ENCODE peak calls at places on chromosomes 6 and 20, in four cellular contexts. U, M, D and E are unnamed samples.
A peak's percentile ranks its signal among the peaks of the same experiment; 100 is the strongest.

GRCh38 chr6:164414695-164415094 is 894.7 kb downstream of the C6orf118 start:
- DNase-seq in D (no peak), U (no peak), M (no peak), E (no peak)

GRCh38 chr6:28267695-28268059 is 734 bp downstream of the ZSCAN26 start:
- DNase-seq in U (no peak), D (no peak), M (no peak), E (no peak)

GRCh38 chr6:7463785-7464184 is 74.2 kb downstream of the RIOK1 start:
- DNase-seq in U (no peak), D (peak; percentile 43), M (peak; percentile 68), E (no peak)

GRCh38 chr6:26030716-26031115 is 56.5 kb upstream of the HFE start:
- DNase-seq in D (no peak), U (no peak), M (no peak), E (no peak)

GRCh38 chr6:135438907-135439535 is 58.5 kb downstream of the AHI1 start:
- DNase-seq in D (no peak), M (no peak), U (no peak), E (no peak)

GRCh38 chr6:70842541-70842940 is 114.3 kb downstream of the B3GAT2 start:
- DNase-seq in U (no peak), D (no peak), M (no peak), E (no peak)

GRCh38 chr20:17803765-17804164 is 104.0 kb downstream of the BANF2 start:
- DNase-seq in U (no peak), D (no peak), M (no peak), E (no peak)

GRCh38 chr6:46234156-46234556 is 63.4 kb upstream of the ENPP5 start:
- DNase-seq in M (no peak), D (no peak), U (no peak), E (no peak)

GRCh38 chr6:21846541-21847451 is 253.2 kb downstream of the SOX4 start:
- DNase-seq in U (no peak), D (no peak), M (no peak), E (no peak)

GRCh38 chr20:33490023-33490933 is at the start of gene CBFA2T2:
- DNase-seq in D (peak; percentile 65), U (peak; percentile 55), M (peak; percentile 66), E (no peak)

GRCh38 chr6:110322151-110323003 is 35.8 kb downstream of the METTL24 start:
- DNase-seq in M (no peak), D (no peak), U (no peak), E (no peak)

GRCh38 chr6:5695260-5696245 is 311.2 kb downstream of the NRN1 start:
- DNase-seq in D (peak; percentile 19), M (no peak), U (no peak), E (no peak)

GRCh38 chr6:115896538-115897129 is 164.1 kb downstream of the FRK start:
- DNase-seq in M (peak; percentile 13), U (no peak), D (no peak), E (no peak)

GRCh38 chr20:41359541-41360011 is 7.0 kb downstream of the EMILIN3 start:
- DNase-seq in M (no peak), U (no peak), D (no peak), E (no peak)

GRCh38 chr20:8094415-8094818 is 37.6 kb upstream of the PLCB1 start:
- DNase-seq in D (peak; percentile 46), M (peak; percentile 26), U (peak; percentile 75), E (no peak)

GRCh38 chr6:41191569-41191968 is 9.4 kb downstream of the TREML2 start:
- DNase-seq in U (no peak), M (peak; percentile 36), D (peak; percentile 15), E (no peak)

GRCh38 chr6:112343375-112343774 is 3.8 kb upstream of the RFPL4B start:
- DNase-seq in U (no peak), M (no peak), D (no peak), E (no peak)

GRCh38 chr20:24987244-24987643 is 5.3 kb downstream of the APMAP start:
- DNase-seq in M (no peak), D (no peak), U (no peak), E (no peak)

GRCh38 chr6:3525915-3526314 is 69.1 kb upstream of the SLC22A23 start:
- DNase-seq in D (no peak), U (no peak), M (no peak), E (no peak)

GRCh38 chr20:51346686-51347485 is 195.6 kb downstream of the NFATC2 start:
- DNase-seq in D (no peak), U (no peak), M (peak; percentile 83), E (no peak)

GRCh38 chr6:38452816-38453215 is 186.9 kb downstream of the BTBD9 start:
- DNase-seq in U (no peak), M (no peak), D (no peak), E (no peak)

GRCh38 chr6:25942561-25943147 is 12.2 kb upstream of the SLC17A2 start:
- DNase-seq in U (no peak), D (no peak), M (peak; percentile 64), E (no peak)

GRCh38 chr6:79230149-79230548 is 4.3 kb downstream of the HMGN3 start:
- DNase-seq in D (no peak), U (no peak), M (no peak), E (no peak)

GRCh38 chr20:43985608-43986316 is 71.1 kb downstream of the TOX2 start:
- DNase-seq in U (no peak), D (peak; percentile 38), M (no peak), E (no peak)

GRCh38 chr20:9458075-9458818 is 56.1 kb upstream of the LAMP5 start:
- DNase-seq in D (no peak), M (peak; percentile 38), U (no peak), E (no peak)

GRCh38 chr20:44721785-44722054 is 6.6 kb downstream of the CCN5 start:
- DNase-seq in M (no peak), U (no peak), D (no peak), E (no peak)

GRCh38 chr20:37142708-37143107 is 36.4 kb upstream of the RPN2 start:
- DNase-seq in U (no peak), D (no peak), M (no peak), E (no peak)

GRCh38 chr20:45892049-45892816 is 1.1 kb downstream of the CTSA start:
- DNase-seq in U (no peak), M (peak; percentile 50), D (peak; percentile 40), E (no peak)

GRCh38 chr6:144585217-144585814 is 300.2 kb downstream of the UTRN start:
- DNase-seq in U (no peak), M (peak; percentile 36), D (no peak), E (no peak)

GRCh38 chr6:40042232-40042631 is 108.0 kb upstream of the MOCS1 start:
- DNase-seq in M (no peak), D (no peak), U (no peak), E (no peak)

DNA sequence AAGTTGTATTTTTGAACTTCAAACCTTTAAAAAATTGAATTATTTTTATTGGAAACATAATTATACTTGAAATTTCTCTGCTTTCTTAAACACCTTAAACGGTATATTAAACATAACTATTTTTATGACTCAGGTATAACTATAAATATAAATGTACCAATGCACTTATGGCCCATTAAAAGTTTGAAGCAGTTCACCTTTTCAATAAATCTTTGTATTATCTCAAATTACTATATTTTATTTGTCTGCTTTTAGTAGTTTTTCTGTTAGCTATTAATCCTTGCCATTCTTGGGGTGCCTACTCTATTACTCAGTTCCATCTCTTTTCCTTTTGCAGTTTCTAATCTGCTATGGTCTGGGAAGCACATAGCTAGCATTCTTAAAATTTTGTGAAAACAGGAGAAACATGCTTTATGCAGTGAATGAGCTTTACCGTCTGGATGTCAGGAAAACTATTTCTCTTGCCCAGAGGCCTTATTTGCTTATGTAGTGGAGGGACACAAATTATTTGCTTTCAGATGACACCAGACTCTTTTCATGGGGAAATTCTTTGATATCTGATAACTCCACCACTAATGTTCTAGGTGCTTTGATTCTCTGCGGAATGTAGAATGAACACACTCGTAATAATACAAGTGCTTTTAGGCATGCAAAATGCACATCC is 378.9 kb upstream of the CITED2 start:
- DNase-seq in U (no peak), D (no peak), M (no peak), E (no peak)
- H3K9me3 ChIP-seq in U (no peaks in the 10 kb centered on the region), D (no peaks in the 10 kb centered on the region), M (no peaks in the 10 kb centered on the region), E (no peaks in the 10 kb centered on the region)

GRCh38 chr20:56625837-56626236 is 3.3 kb upstream of the TFAP2C start:
- DNase-seq in D (no peak), M (no peak), U (no peak), E (no peak)

GRCh38 chr20:56624786-56625681 is 4.1 kb upstream of the TFAP2C start:
- DNase-seq in D (no peak), U (no peak), M (no peak), E (no peak)

GRCh38 chr20:56628015-56628872 is 862 bp upstream of the TFAP2C start:
- DNase-seq in U (no peak), M (peak; percentile 39), D (no peak), E (no peak)

GRCh38 chr20:56627122-56628014 is 1.7 kb upstream of the TFAP2C start:
- DNase-seq in D (no peak), M (no peak), U (no peak), E (no peak)

GRCh38 chr20:56626367-56627121 is 2.6 kb upstream of the TFAP2C start:
- DNase-seq in M (peak; percentile 45), D (peak; percentile 13), U (no peak), E (no peak)
- TF ChIP-seq CTCF in M (peak; percentile 35), D (no peak), U (no peak), E (no peak)

GRCh38 chr20:64026-64603 is 23.4 kb upstream of the DEFB125 start:
- DNase-seq in U (no peak), M (no peak), D (no peak), E (no peak)

GRCh38 chr20:61230-61629 is 26.2 kb upstream of the DEFB125 start:
- DNase-seq in M (no peak), D (no peak), U (no peak), E (no peak)

GRCh38 chr20:62487-62886 is 25.0 kb upstream of the DEFB125 start:
- DNase-seq in U (no peak), M (no peak), D (no peak), E (no peak)

GRCh38 chr20:60035-60918 is 27.2 kb upstream of the DEFB125 start:
- DNase-seq in D (no peak), U (no peak), M (peak; percentile 35), E (no peak)

GRCh38 chr20:61757-62156 is 25.7 kb upstream of the DEFB125 start:
- DNase-seq in U (no peak), D (no peak), M (peak; percentile 39), E (no peak)
- H3K9me3 ChIP-seq in U (no peaks in the 10 kb centered on the region), D (no peaks in the 10 kb centered on the region), M (peaks cover 26% of the 10 kb centered on the region), E (peaks cover 12% of the 10 kb centered on the region)

DNA sequence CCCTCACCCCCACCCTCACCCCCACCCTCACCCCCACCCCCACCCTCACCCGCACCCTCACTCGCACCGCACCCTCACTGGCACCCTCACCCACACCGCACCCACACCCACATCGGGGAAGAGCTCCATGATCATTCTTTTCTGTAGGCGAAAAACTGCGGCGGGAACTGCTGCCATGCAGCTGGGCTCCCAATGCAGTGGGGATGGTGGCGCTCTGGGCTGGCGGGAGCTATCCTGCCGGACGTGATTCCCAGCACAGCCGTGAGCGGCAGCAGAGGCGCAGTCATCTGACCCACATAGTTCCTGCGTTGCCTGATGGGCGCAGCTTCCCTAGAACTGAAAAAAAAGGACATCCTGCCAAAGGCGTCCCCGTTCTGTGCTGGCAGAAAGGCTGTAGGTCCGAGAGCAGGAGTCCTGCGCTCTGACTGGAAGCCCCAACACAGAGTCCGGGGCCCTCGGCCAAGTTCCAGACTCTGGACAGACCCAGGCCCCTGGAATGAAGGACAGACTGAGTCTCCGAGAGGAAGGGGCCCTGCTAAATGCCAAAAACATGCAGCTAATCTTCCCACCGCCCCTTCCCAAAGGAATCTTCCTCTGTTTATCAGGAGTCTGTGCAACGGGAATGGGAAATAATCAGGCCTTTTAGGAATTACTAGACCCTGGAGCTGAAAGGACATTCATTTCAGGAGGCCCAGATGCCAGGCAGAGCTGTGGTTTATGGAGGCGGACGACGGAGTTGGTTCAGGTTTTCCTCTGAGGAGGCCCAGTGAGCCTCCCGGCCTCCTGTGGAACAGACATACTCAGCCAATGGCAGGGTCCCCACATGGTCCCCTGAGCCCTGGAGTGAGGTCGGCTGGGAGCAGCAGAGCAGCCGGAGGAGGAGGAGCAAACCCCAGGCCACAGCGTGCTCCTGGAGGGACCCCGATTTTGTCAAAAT is 14.1 kb upstream of the TCFL5 start:
- DNase-seq in M (peak; percentile 91), D (peak; percentile 78), U (peak; percentile 76), E (no peak)
- TF ChIP-seq CTCF in M (peak; percentile 41), D (peak; percentile 50), U (peak; percentile 42), E (no peak)